ENCODE peak calls at places on chromosomes 12 and 14, in six cellular contexts. One of them, this sample, is unnamed.

GRCh38 chr14:102993523-102993922 is 63.8 kb downstream of the CDC42BPB start:
- DNase-seq in cardiac muscle cell: no peak
- DNase-seq in body of pancreas: no peak
- DNase-seq in A549: peak; percentile 89
- DNase-seq in left lung: no peak
- DNase-seq in tibial artery: no peak
- DNase-seq in this sample: no peak

GRCh38 chr12:115710104-115710564 is 567.4 kb downstream of the MED13L start:
- DNase-seq in cardiac muscle cell: no peak
- DNase-seq in body of pancreas: no peak
- DNase-seq in A549: peak; percentile 7
- DNase-seq in left lung: no peak
- DNase-seq in tibial artery: no peak
- DNase-seq in this sample: no peak

GRCh38 chr14:22326001-22326400 is 263.0 kb downstream of the DAD1 start:
- DNase-seq in cardiac muscle cell: no peak
- DNase-seq in body of pancreas: no peak
- DNase-seq in A549: no peak
- DNase-seq in left lung: no peak
- DNase-seq in tibial artery: no peak
- DNase-seq in this sample: no peak

GRCh38 chr14:54676822-54677708 is 110.1 kb downstream of the SAMD4A start:
- DNase-seq in cardiac muscle cell: no peak
- DNase-seq in body of pancreas: no peak
- DNase-seq in A549: peak; percentile 69
- DNase-seq in left lung: no peak
- DNase-seq in tibial artery: no peak
- DNase-seq in this sample: no peak

GRCh38 chr12:3726455-3726854 is 26.5 kb downstream of the CRACR2A start:
- DNase-seq in cardiac muscle cell: no peak
- DNase-seq in body of pancreas: no peak
- DNase-seq in A549: no peak
- DNase-seq in left lung: no peak
- DNase-seq in tibial artery: no peak
- DNase-seq in this sample: no peak

GRCh38 chr12:103012884-103013283 is 55.4 kb downstream of the ASCL1 start:
- DNase-seq in cardiac muscle cell: no peak
- DNase-seq in body of pancreas: no peak
- DNase-seq in A549: no peak
- DNase-seq in left lung: no peak
- DNase-seq in tibial artery: no peak
- DNase-seq in this sample: no peak

GRCh38 chr12:43338848-43339526 is 213.0 kb downstream of the ADAMTS20 start:
- DNase-seq in cardiac muscle cell: peak; percentile 90
- DNase-seq in body of pancreas: no peak
- DNase-seq in A549: peak; percentile 5
- DNase-seq in left lung: no peak
- DNase-seq in tibial artery: no peak
- DNase-seq in this sample: no peak

GRCh38 chr12:111447571-111448265 is 42.0 kb downstream of the SH2B3 start:
- DNase-seq in cardiac muscle cell: no peak
- DNase-seq in body of pancreas: peak; percentile 39
- DNase-seq in A549: no peak
- DNase-seq in left lung: no peak
- DNase-seq in tibial artery: peak; percentile 57
- DNase-seq in this sample: no peak

GRCh38 chr14:40119321-40119720 is 687.1 kb upstream of the FBXO33 start:
- DNase-seq in cardiac muscle cell: peak; percentile 30
- DNase-seq in body of pancreas: no peak
- DNase-seq in A549: no peak
- DNase-seq in left lung: no peak
- DNase-seq in tibial artery: no peak
- DNase-seq in this sample: no peak

GRCh38 chr12:73632661-73633060 is 905.0 kb upstream of the ATXN7L3B start:
- DNase-seq in cardiac muscle cell: no peak
- DNase-seq in body of pancreas: no peak
- DNase-seq in A549: no peak
- DNase-seq in left lung: no peak
- DNase-seq in tibial artery: no peak
- DNase-seq in this sample: no peak

GRCh38 chr12:92505373-92506340 is 197.1 kb upstream of the PLEKHG7 start:
- DNase-seq in cardiac muscle cell: no peak
- DNase-seq in body of pancreas: peak; percentile 59
- DNase-seq in A549: no peak
- DNase-seq in left lung: no peak
- DNase-seq in tibial artery: peak; percentile 82
- DNase-seq in this sample: peak; percentile 5

GRCh38 chr12:38053655-38054464 is 262.7 kb upstream of the ALG10B start:
- DNase-seq in cardiac muscle cell: no peak
- DNase-seq in body of pancreas: peak; percentile 67
- DNase-seq in A549: peak; percentile 43
- DNase-seq in left lung: no peak
- DNase-seq in tibial artery: no peak
- DNase-seq in this sample: no peak

GRCh38 chr14:90677484-90678045 is 138.7 kb downstream of the TTC7B start:
- DNase-seq in cardiac muscle cell: no peak
- DNase-seq in body of pancreas: no peak
- DNase-seq in A549: no peak
- DNase-seq in left lung: no peak
- DNase-seq in tibial artery: no peak
- DNase-seq in this sample: no peak

GRCh38 chr14:99524804-99525698 is 43.8 kb downstream of the CCNK start:
- DNase-seq in cardiac muscle cell: peak; percentile 47
- DNase-seq in body of pancreas: no peak
- DNase-seq in A549: peak; percentile 64
- DNase-seq in left lung: peak; percentile 62
- DNase-seq in tibial artery: no peak
- DNase-seq in this sample: no peak

GRCh38 chr14:85010186-85010585 is 519.8 kb upstream of the FLRT2 start:
- DNase-seq in cardiac muscle cell: no peak
- DNase-seq in body of pancreas: no peak
- DNase-seq in A549: no peak
- DNase-seq in left lung: no peak
- DNase-seq in tibial artery: no peak
- DNase-seq in this sample: no peak

GRCh38 chr14:103319422-103319821 is 14.6 kb upstream of the EIF5 start:
- DNase-seq in cardiac muscle cell: no peak
- DNase-seq in body of pancreas: no peak
- DNase-seq in A549: no peak
- DNase-seq in left lung: no peak
- DNase-seq in tibial artery: no peak
- DNase-seq in this sample: no peak

GRCh38 chr14:89827260-89827659 is 127.3 kb downstream of the EFCAB11 start:
- DNase-seq in cardiac muscle cell: no peak
- DNase-seq in body of pancreas: no peak
- DNase-seq in A549: no peak
- DNase-seq in left lung: no peak
- DNase-seq in tibial artery: no peak
- DNase-seq in this sample: no peak

GRCh38 chr12:106446429-106447092 is 89.0 kb downstream of the POLR3B start:
- DNase-seq in cardiac muscle cell: no peak
- DNase-seq in body of pancreas: no peak
- DNase-seq in A549: no peak
- DNase-seq in left lung: no peak
- DNase-seq in tibial artery: no peak
- DNase-seq in this sample: no peak

GRCh38 chr14:52949711-52950409 is 990 bp downstream of the FERMT2 start:
- DNase-seq in cardiac muscle cell: peak; percentile 52
- DNase-seq in body of pancreas: peak; percentile 24
- DNase-seq in A549: peak; percentile 51
- DNase-seq in left lung: no peak
- DNase-seq in tibial artery: peak; percentile 67
- DNase-seq in this sample: no peak

GRCh38 chr12:30631710-30632109 is 64.0 kb downstream of the IPO8 start:
- DNase-seq in cardiac muscle cell: no peak
- DNase-seq in body of pancreas: no peak
- DNase-seq in A549: no peak
- DNase-seq in left lung: peak; percentile 53
- DNase-seq in tibial artery: no peak
- DNase-seq in this sample: no peak

GRCh38 chr12:109999649-109999971 is 380 bp downstream of the ANKRD13A start:
- DNase-seq in cardiac muscle cell: no peak
- DNase-seq in body of pancreas: peak; percentile 14
- DNase-seq in A549: no peak
- DNase-seq in left lung: no peak
- DNase-seq in tibial artery: no peak
- DNase-seq in this sample: no peak

GRCh38 chr14:81406863-81407262 is 6.7 kb upstream of the STON2 start:
- DNase-seq in cardiac muscle cell: no peak
- DNase-seq in body of pancreas: peak; percentile 25
- DNase-seq in A549: no peak
- DNase-seq in left lung: no peak
- DNase-seq in tibial artery: peak; percentile 75
- DNase-seq in this sample: no peak

GRCh38 chr12:123384994-123385376 is 1.1 kb downstream of the KMT5A start:
- DNase-seq in cardiac muscle cell: no peak
- DNase-seq in body of pancreas: no peak
- DNase-seq in A549: peak; percentile 60
- DNase-seq in left lung: no peak
- DNase-seq in tibial artery: no peak
- DNase-seq in this sample: no peak

GRCh38 chr12:62957233-62957953 is 22.4 kb upstream of the PPM1H start:
- DNase-seq in cardiac muscle cell: peak; percentile 15
- DNase-seq in body of pancreas: no peak
- DNase-seq in A549: no peak
- DNase-seq in left lung: no peak
- DNase-seq in tibial artery: no peak
- DNase-seq in this sample: no peak

GRCh38 chr12:58557156-58557555 is 363.1 kb downstream of the LRIG3 start:
- DNase-seq in cardiac muscle cell: no peak
- DNase-seq in body of pancreas: no peak
- DNase-seq in A549: no peak
- DNase-seq in left lung: no peak
- DNase-seq in tibial artery: no peak
- DNase-seq in this sample: no peak

GRCh38 chr14:36271939-36272907 is 48.2 kb downstream of the MBIP start:
- DNase-seq in cardiac muscle cell: no peak
- DNase-seq in body of pancreas: no peak
- DNase-seq in A549: no peak
- DNase-seq in left lung: peak; percentile 74
- DNase-seq in tibial artery: no peak
- DNase-seq in this sample: no peak

GRCh38 chr12:22406622-22407021 is 72.1 kb upstream of the ST8SIA1 start:
- DNase-seq in cardiac muscle cell: no peak
- DNase-seq in body of pancreas: no peak
- DNase-seq in A549: no peak
- DNase-seq in left lung: no peak
- DNase-seq in tibial artery: no peak
- DNase-seq in this sample: no peak

GRCh38 chr12:76346798-76347420 is 1.3 kb downstream of the BBS10 start:
- DNase-seq in cardiac muscle cell: peak; percentile 55
- DNase-seq in body of pancreas: no peak
- DNase-seq in A549: no peak
- DNase-seq in left lung: no peak
- DNase-seq in tibial artery: no peak
- DNase-seq in this sample: no peak

DNA sequence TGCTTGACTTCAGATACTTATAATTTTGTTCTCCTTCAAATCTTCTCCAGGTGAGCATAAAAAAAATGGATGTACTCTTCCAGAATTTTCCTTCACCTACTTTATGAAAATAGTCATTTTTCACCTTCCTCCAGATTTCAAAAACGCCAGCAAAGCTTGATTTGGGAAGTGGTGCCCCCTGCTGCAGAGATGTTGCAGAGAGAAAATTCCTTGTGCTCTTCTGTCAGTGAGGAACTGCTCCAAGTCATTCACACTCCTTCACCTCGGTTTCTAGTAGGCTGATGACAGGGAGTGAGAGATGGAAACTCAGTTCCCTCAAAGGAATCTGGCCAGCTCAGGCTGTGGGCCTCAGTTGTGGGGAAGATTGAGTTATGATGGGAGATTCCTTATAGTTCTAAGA is 24.2 kb upstream of the RNASE3 start:
- DNase-seq in cardiac muscle cell: peak; percentile 73
- DNase-seq in body of pancreas: no peak
- DNase-seq in A549: no peak
- DNase-seq in left lung: no peak
- DNase-seq in tibial artery: no peak
- DNase-seq in this sample: no peak
- TF ChIP-seq CTCF in cardiac muscle cell: peak; percentile 65
- TF ChIP-seq CTCF in body of pancreas: peak; percentile 21
- TF ChIP-seq CTCF in A549: peak; percentile 46
- TF ChIP-seq CTCF in left lung: peak; percentile 14
- TF ChIP-seq CTCF in tibial artery: no peak
- TF ChIP-seq CTCF in this sample: no peak

GRCh38 chr14:105364100-105364708 is 34.1 kb upstream of the TEX22 start:
- DNase-seq in cardiac muscle cell: no peak
- DNase-seq in body of pancreas: no peak
- DNase-seq in A549: peak; percentile 20
- DNase-seq in left lung: peak; percentile 61
- DNase-seq in tibial artery: no peak
- DNase-seq in this sample: no peak
- H3K4me3 ChIP-seq in cardiac muscle cell: no peak overlapping the region
- H3K4me3 ChIP-seq in body of pancreas: no peak overlapping the region
- H3K4me3 ChIP-seq in A549: no peak overlapping the region
- H3K4me3 ChIP-seq in left lung: no peak overlapping the region
- H3K4me3 ChIP-seq in tibial artery: peak overlapping the region; percentile 11
- H3K4me3 ChIP-seq in this sample: peak overlapping the region; percentile 48

DNA sequence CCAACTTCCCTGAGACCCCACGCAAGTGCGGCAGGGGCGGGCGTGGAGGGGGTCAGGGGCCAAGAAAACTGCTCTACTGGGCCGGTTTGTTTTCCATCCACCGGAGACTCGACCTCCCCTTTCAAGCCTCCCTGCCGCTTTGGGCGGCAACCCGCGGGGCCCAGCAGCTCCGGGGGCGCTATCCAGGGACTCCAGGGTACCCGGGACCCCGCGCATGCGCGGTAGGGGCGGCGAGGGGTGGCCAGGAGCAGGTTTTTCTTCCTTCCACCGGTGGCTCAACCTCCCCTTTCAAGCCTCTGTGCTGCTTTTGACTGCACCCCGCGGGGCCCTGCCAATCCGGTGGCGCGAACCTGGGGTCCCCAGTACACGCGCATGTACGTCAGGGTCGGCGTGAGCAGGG is 323.5 kb downstream of the ALG10 start:
- DNase-seq in cardiac muscle cell: no peak
- DNase-seq in body of pancreas: no peak
- DNase-seq in A549: no peak
- DNase-seq in left lung: no peak
- DNase-seq in tibial artery: no peak
- DNase-seq in this sample: no peak
- H3K9me3 ChIP-seq in cardiac muscle cell: no peaks in the 10 kb centered on the region
- H3K9me3 ChIP-seq in body of pancreas: peaks cover 17% of the 10 kb centered on the region
- H3K9me3 ChIP-seq in A549: no peaks in the 10 kb centered on the region
- H3K9me3 ChIP-seq in left lung: peaks cover 100% of the 10 kb centered on the region
- H3K9me3 ChIP-seq in tibial artery: no peaks in the 10 kb centered on the region
- H3K9me3 ChIP-seq in this sample: no peaks in the 10 kb centered on the region

DNA sequence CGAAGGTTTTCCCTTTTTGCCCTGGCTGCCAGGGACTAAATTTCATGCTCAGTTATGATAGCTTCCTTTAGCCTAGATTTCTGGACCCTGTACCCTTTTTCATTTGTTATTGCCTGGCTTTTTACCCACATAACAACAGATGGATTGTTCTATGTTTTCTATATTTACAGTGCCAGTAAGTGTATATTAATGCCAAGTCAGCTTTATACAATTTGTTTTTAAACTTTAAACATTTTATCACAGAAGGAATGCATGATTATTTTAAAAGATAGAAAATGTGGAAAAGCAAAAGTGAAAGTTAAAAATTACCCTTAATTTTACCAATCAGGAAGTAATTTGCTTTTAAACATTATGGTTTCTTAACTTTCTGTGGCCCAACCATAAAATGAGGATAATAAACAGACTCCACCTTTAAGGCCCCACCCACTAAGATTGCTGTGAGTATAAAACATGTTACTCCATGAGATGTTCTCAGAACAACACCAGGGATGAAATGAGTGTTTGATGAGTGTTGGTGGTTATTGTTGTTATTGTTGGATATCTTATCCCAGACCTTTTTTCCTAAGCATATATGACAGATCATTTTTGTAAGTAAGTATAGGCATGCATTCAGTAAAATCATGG is 496.7 kb downstream of the EGLN3 start:
- DNase-seq in cardiac muscle cell: no peak
- DNase-seq in body of pancreas: no peak
- DNase-seq in A549: no peak
- DNase-seq in left lung: no peak
- DNase-seq in tibial artery: no peak
- DNase-seq in this sample: no peak
- TF ChIP-seq CTCF in cardiac muscle cell: no peak
- TF ChIP-seq CTCF in body of pancreas: no peak
- TF ChIP-seq CTCF in A549: no peak
- TF ChIP-seq CTCF in left lung: no peak
- TF ChIP-seq CTCF in tibial artery: no peak
- TF ChIP-seq CTCF in this sample: no peak

This sample was measured in thoracic aorta.